ENCODE peak calls at places on chromosome 21, in seven cellular contexts. W is aorta; E is stomach; B is CD8-positive, alpha-beta T cell; I is neuronal stem cell; P is transverse colon; C is SK-N-SH. T is an unnamed sample. For H3K4me1, the result is how much of the 10 kb centered on the place peaks cover.

GRCh38 chr21:17250651-17251294 is 262.1 kb upstream of the CXADR start:
- DNase-seq in C (peak), E (no peak), P (no peak), W (no peak), B (no peak), I (no peak), T (no peak)

GRCh38 chr21:30710499-30710898 is 8.1 kb downstream of the KRTAP21-3 start:
- DNase-seq in P (no peak), C (no peak), W (no peak), I (no peak), E (no peak), B (no peak), T (no peak)

GRCh38 chr21:41137401-41137800 is 30.6 kb upstream of the BACE2 start:
- DNase-seq in I (no peak), P (no peak), B (no peak), E (no peak), C (no peak), W (no peak), T (no peak)

GRCh38 chr21:42526379-42526727 is 12.7 kb downstream of the SLC37A1 start:
- DNase-seq in W (no peak), C (no peak), I (no peak), E (peak), B (no peak), P (peak), T (peak)

GRCh38 chr21:43193088-43193650 is 24.4 kb downstream of the CRYAA start:
- DNase-seq in W (no peak), C (no peak), B (peak), I (no peak), P (no peak), E (no peak), T (no peak)

GRCh38 chr21:42255825-42256224 is 36.9 kb downstream of the ABCG1 start:
- DNase-seq in E (no peak), I (no peak), C (no peak), P (no peak), W (no peak), B (no peak), T (no peak)

GRCh38 chr21:16492892-16493291 is 763.1 kb downstream of the USP25 start:
- DNase-seq in P (no peak), E (no peak), I (no peak), B (no peak), W (no peak), C (no peak), T (no peak)

GRCh38 chr21:42001781-42002180 is 8.4 kb downstream of the ZBTB21 start:
- DNase-seq in I (no peak), W (no peak), C (no peak), E (no peak), B (no peak), P (no peak), T (no peak)

GRCh38 chr21:17466166-17466565 is 46.7 kb upstream of the CXADR start:
- DNase-seq in I (no peak), E (peak), P (peak), B (no peak), C (no peak), W (no peak), T (no peak)

GRCh38 chr21:15795533-15795932 is 65.8 kb downstream of the USP25 start:
- DNase-seq in W (no peak), I (no peak), E (no peak), P (no peak), C (no peak), B (no peak), T (no peak)

GRCh38 chr21:42282021-42282420 is 33.2 kb downstream of the TFF3 start:
- DNase-seq in C (no peak), E (no peak), P (no peak), I (no peak), W (no peak), B (no peak), T (no peak)

GRCh38 chr21:37463083-37463780 is 96.7 kb downstream of the DYRK1A start:
- DNase-seq in I (no peak), C (peak), E (peak), P (no peak), W (no peak), B (no peak), T (no peak)

GRCh38 chr21:42401164-42401563 is 2.5 kb upstream of the UBASH3A start:
- DNase-seq in C (no peak), B (no peak), I (no peak), E (no peak), W (no peak), P (no peak), T (peak)

GRCh38 chr21:41367598-41368360 is 6.0 kb downstream of the MX2 start:
- DNase-seq in C (no peak), W (peak), B (no peak), P (no peak), I (no peak), E (no peak), T (no peak)

GRCh38 chr21:14683021-14683420 is 136.9 kb upstream of the SAMSN1 start:
- DNase-seq in C (no peak), I (no peak), W (no peak), B (no peak), P (no peak), E (no peak), T (no peak)

GRCh38 chr21:25506887-25507286 is 100.4 kb downstream of the MRPL39 start:
- DNase-seq in W (no peak), I (no peak), E (no peak), B (no peak), C (no peak), P (no peak), T (no peak)

GRCh38 chr21:19523731-19524130 is 1120.1 kb upstream of the TMPRSS15 start:
- DNase-seq in W (no peak), P (no peak), C (no peak), I (no peak), B (no peak), E (no peak), T (no peak)

GRCh38 chr21:41369105-41369914 is 7.5 kb downstream of the MX2 start:
- DNase-seq in I (peak), W (peak), E (no peak), C (peak), B (peak), P (no peak), T (peak)

GRCh38 chr21:42521384-42521783 is 7.7 kb downstream of the SLC37A1 start:
- DNase-seq in P (no peak), I (no peak), W (no peak), C (no peak), E (no peak), B (no peak), T (no peak)

GRCh38 chr21:25062061-25062460 is 545.2 kb downstream of the MRPL39 start:
- DNase-seq in E (no peak), W (no peak), I (no peak), P (no peak), C (no peak), B (no peak), T (no peak)

GRCh38 chr21:32940079-32941014 is 85.4 kb upstream of the OLIG2 start:
- DNase-seq in W (no peak), B (peak), E (peak), I (peak), P (peak), C (peak), T (peak)

GRCh38 chr21:18499761-18500376 is 96.3 kb upstream of the TMPRSS15 start:
- DNase-seq in P (peak), I (peak), C (peak), W (no peak), B (no peak), E (peak), T (peak)

DNA sequence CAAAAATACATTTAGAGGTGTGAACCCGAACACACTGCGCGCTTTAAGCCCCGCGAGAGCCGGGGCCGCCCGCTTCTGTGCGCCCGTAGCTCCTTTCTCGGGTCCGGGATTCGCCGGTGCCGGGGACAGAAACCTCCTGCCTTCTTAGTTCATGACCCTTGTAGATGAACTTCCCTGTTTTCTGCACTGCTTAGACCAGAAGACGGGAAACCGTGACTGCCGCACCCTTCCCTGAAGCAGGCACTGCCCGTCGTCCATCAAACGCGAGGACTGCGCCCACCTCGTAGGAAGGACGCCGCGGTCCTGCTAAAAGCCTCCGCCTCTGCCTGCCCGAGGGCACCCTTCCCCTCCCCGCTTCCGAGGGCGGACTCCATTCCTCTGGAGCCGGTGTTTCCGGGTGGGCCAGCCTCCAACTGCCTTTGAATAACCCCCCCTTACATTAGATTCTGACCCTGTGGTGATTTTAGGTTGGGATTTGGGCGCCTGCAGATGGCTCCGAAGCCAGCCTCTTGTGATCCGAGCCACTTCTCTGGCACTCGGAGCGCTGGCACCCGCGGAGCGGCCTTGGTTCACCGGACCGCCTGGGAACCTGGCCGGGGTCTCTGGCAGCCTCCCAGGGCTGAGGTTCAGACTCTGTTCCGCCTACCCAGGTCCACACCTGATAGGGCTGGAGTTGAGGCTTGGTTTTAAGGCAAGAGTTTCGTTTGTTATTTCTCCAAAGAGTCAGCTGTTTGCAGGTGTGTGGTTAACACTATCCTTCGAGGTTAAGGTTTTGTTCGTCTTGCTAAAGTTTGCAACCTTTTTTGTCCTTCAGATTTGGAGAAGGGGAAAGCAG is 1.2 kb upstream of the PTTG1IP start:
- DNase-seq in C (no peak), B (peak), E (peak), W (peak), I (no peak), P (peak), T (peak)
- H3K4me1 ChIP-seq in C (under half), B (under half), E (half or more), W (under half), I (under half), P (under half), T (under half)

GRCh38 chr21:36208326-36209013 is 51.8 kb downstream of the DOP1B start:
- DNase-seq in I (no peak), C (no peak), P (no peak), E (no peak), W (peak), B (no peak), T (no peak)
- H3K4me1 ChIP-seq in I (under half), C (under half), P (under half), E (under half), W (under half), B (under half), T (under half)

GRCh38 chr21:34333150-34333739 is 30.6 kb upstream of the KCNE2 start:
- DNase-seq in B (no peak), I (no peak), E (no peak), W (no peak), P (no peak), C (no peak), T (no peak)
- H3K4me1 ChIP-seq in B (under half), I (under half), E (under half), W (under half), P (under half), C (under half), T (under half)

GRCh38 chr21:31886896-31887595 is 14.2 kb downstream of the HUNK start:
- DNase-seq in C (no peak), I (no peak), B (no peak), P (no peak), E (no peak), W (no peak), T (no peak)
- H3K4me1 ChIP-seq in C (under half), I (under half), B (under half), P (under half), E (under half), W (under half), T (under half)

GRCh38 chr21:45430521-45431501 is 25.8 kb downstream of the COL18A1 start:
- DNase-seq in C (no peak), E (no peak), I (peak), P (no peak), B (no peak), W (no peak), T (no peak)
- H3K4me1 ChIP-seq in C (under half), E (under half), I (under half), P (under half), B (under half), W (under half), T (under half)

DNA sequence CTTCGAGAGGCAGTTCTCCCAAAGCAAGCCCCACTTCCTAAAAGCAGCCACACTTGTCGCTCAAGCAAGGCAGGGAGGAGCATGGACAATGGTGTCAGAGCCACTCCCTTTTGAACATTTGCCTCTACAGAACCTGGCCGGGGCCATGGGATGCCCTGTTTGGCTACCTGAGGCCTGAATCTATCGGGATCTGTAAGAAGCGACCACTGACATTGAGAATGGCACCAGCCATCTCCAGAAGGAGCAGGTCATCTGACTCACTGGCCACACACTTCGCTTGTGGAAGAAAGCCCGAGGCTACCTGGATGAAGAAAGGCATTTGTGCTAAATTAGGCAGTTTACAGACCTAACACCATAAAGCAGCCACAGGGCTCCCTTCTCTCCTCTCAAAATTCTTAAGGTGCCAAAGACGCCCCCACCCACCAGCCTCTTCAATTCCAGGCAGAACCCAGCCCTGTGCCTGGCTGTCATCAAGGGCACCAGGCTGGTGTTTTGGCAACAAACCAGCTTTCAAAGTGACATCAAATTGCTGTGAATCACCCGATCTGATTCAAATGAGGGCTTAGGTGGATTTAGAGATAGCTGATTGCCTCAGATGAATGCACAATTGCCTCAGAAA is 104.8 kb downstream of the ETS2 start:
- DNase-seq in I (no peak), B (no peak), P (peak), W (no peak), E (no peak), C (peak), T (peak)
- H3K4me1 ChIP-seq in I (under half), B (under half), P (under half), W (under half), E (half or more), C (under half), T (under half)

GRCh38 chr21:35504277-35504676 is 455.2 kb upstream of the RUNX1 start:
- DNase-seq in C (no peak), B (no peak), P (no peak), I (no peak), E (no peak), W (no peak), T (no peak)
- H3K4me1 ChIP-seq in C (under half), B (under half), P (under half), I (under half), E (under half), W (under half), T (under half)

GRCh38 chr21:38810826-38811164 is 5.1 kb downstream of the ETS2 start:
- DNase-seq in C (no peak), B (no peak), P (no peak), W (no peak), E (no peak), I (no peak), T (no peak)
- H3K4me1 ChIP-seq in C (under half), B (under half), P (under half), W (under half), E (half or more), I (under half), T (under half)

DNA sequence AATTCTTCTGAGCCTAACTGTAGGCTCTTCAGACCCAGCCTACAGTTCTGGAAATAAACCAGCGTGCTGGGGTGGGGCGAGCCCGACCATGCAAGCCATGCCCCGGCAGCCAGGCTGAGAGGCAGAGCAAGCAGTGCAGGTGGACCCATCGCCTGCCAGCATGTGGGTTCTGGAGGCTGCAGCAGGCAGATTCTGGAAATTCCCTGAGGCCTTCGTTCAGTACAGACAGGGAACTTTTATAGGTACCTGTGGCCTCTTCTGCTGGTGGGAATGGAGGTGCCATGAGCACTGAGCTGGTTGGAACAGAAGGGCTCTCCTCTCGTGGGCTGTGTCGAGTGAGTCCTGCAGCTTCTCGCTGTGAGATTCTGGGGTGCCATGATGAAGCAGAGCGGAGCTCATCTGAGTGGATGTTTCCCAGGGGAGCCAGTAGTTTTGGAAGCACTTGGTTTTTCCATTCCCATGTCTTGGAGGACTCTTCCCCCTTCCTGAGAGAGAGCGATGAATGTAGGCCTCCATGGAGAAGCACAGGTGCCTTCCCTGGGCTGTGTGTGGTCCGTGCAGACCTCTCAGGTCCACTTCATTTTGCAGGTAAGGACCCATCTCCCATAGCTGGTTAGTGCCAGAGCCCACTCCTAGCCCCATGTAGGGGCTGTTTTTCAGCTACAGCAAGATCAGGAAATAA is 94.1 kb downstream of the PCBP3 start:
- DNase-seq in I (no peak), B (no peak), P (no peak), W (peak), C (no peak), E (no peak), T (no peak)
- H3K4me1 ChIP-seq in I (under half), B (under half), P (under half), W (under half), C (half or more), E (under half), T (under half)

T was measured in thyroid gland.